ENCODE peak calls at places on chromosomes 5 and 9, in four cellular contexts. O, S, C and E are unnamed samples.

GRCh38 chr9:114314881-114315722 is 7.8 kb upstream of the ORM1 start:
- DNase-seq in C (peak), O (no peak), S (no peak), E (no peak)

GRCh38 chr5:132871459-132871858 is 2.0 kb upstream of the LEAP2 start:
- DNase-seq in S (no peak), C (no peak), O (no peak), E (no peak)

GRCh38 chr5:133977161-133977787 is 8.8 kb upstream of the C5orf15 start:
- DNase-seq in O (no peak), C (no peak), S (no peak), E (no peak)

GRCh38 chr9:76359365-76359764 is 34.9 kb downstream of the RFK start:
- DNase-seq in C (no peak), S (no peak), O (no peak), E (no peak)

GRCh38 chr9:110089681-110090370 is 118.1 kb downstream of the C9orf152 start:
- DNase-seq in C (no peak), O (no peak), S (no peak), E (peak)

GRCh38 chr5:33725846-33726245 is 165.9 kb downstream of the ADAMTS12 start:
- DNase-seq in C (no peak), O (no peak), S (no peak), E (no peak)

GRCh38 chr5:132641241-132641723 is 16.7 kb upstream of the IL13 start:
- DNase-seq in C (no peak), O (no peak), S (peak), E (no peak)

GRCh38 chr9:93231121-93231694 is 47.3 kb downstream of the WNK2 start:
- DNase-seq in O (no peak), C (no peak), S (no peak), E (peak)

GRCh38 chr9:76109953-76110352 is 219.5 kb downstream of the PCSK5 start:
- DNase-seq in S (no peak), C (no peak), O (no peak), E (peak)

GRCh38 chr9:71076096-71076495 is 45.3 kb downstream of the TRPM3 start:
- DNase-seq in S (no peak), O (no peak), C (no peak), E (no peak)

GRCh38 chr5:16741007-16741406 is 124.2 kb upstream of the RETREG1 start:
- DNase-seq in O (no peak), S (no peak), C (no peak), E (no peak)

GRCh38 chr9:97980918-97981827 is 2.0 kb upstream of the ANP32B start:
- DNase-seq in O (peak), S (no peak), C (no peak), E (no peak)

GRCh38 chr5:138824516-138824915 is 50.6 kb downstream of the LRRTM2 start:
- DNase-seq in S (no peak), O (no peak), C (peak), E (no peak)

GRCh38 chr5:116361171-116361967 is 213.3 kb downstream of the SEMA6A start:
- DNase-seq in C (peak), O (no peak), S (no peak), E (peak)

GRCh38 chr9:96022445-96023031 is 147.0 kb downstream of the ERCC6L2 start:
- DNase-seq in O (no peak), C (no peak), S (no peak), E (peak)

GRCh38 chr5:129116797-129117196 is 22.2 kb downstream of the ISOC1 start:
- DNase-seq in O (no peak), C (no peak), S (no peak), E (no peak)

GRCh38 chr9:70303268-70303667 is 44.5 kb downstream of the SMC5 start:
- DNase-seq in C (no peak), S (no peak), O (no peak), E (no peak)

GRCh38 chr5:10656176-10656830 is 92.4 kb downstream of the ANKRD33B start:
- DNase-seq in S (no peak), O (no peak), C (no peak), E (no peak)

GRCh38 chr9:4986291-4986690 is 1.2 kb downstream of the JAK2 start:
- DNase-seq in S (no peak), O (peak), C (no peak), E (peak)

GRCh38 chr9:34993502-34994428 is 4.2 kb downstream of the DNAJB5 start:
- DNase-seq in S (no peak), O (no peak), C (peak), E (no peak)

GRCh38 chr9:123234853-123235252 is 33.5 kb downstream of the STRBP start:
- DNase-seq in C (no peak), O (peak), S (peak), E (no peak)

GRCh38 chr5:134171972-134172371 is 4.8 kb downstream of the SKP1 start:
- DNase-seq in O (no peak), S (no peak), C (no peak), E (peak)

GRCh38 chr9:93549636-93550035 is 26.7 kb upstream of the PHF2 start:
- DNase-seq in S (no peak), C (no peak), O (no peak), E (peak)

GRCh38 chr5:143495823-143496275 is 92.4 kb upstream of the NR3C1 start:
- DNase-seq in O (no peak), S (no peak), C (peak), E (no peak)

GRCh38 chr5:171388816-171389168 is 1.1 kb downstream of the NPM1 start:
- DNase-seq in S (no peak), C (no peak), O (no peak), E (no peak)

GRCh38 chr9:133426011-133426410 is 3.8 kb downstream of the ADAMTS13 start:
- DNase-seq in O (no peak), C (no peak), S (no peak), E (peak)

GRCh38 chr9:128099932-128100491 is 27.5 kb downstream of the PTGES2 start:
- DNase-seq in C (no peak), O (no peak), S (no peak), E (no peak)

GRCh38 chr9:124218438-124219289 is 39.1 kb upstream of the NEK6 start:
- DNase-seq in S (peak), O (peak), C (peak), E (peak)

GRCh38 chr5:124460666-124461065 is 285.8 kb downstream of the ZNF608 start:
- DNase-seq in S (no peak), O (no peak), C (no peak), E (no peak)

GRCh38 chr5:38265546-38266179 is 7.3 kb downstream of the EGFLAM start:
- DNase-seq in O (peak), C (peak), S (peak), E (peak)

GRCh38 chr5:77935516-77936364 is 159.6 kb upstream of the TBCA start:
- DNase-seq in S (peak), O (peak), C (no peak), E (no peak)

GRCh38 chr9:89601306-89601705 is 3.5 kb upstream of the GADD45G start:
- DNase-seq in O (no peak), C (peak), S (no peak), E (no peak)

GRCh38 chr5:79236970-79237734 is 1.2 kb downstream of the JMY start:
- DNase-seq in C (peak), O (peak), S (peak), E (peak)

GRCh38 chr9:134076644-134077043 is 8.8 kb upstream of the BRD3 start:
- DNase-seq in O (no peak), C (no peak), S (no peak), E (no peak)

GRCh38 chr9:10479172-10479571 is 133.6 kb downstream of the PTPRD start:
- DNase-seq in O (no peak), C (no peak), S (no peak), E (no peak)

GRCh38 chr9:16652511-16653101 is 217.9 kb downstream of the BNC2 start:
- DNase-seq in S (no peak), C (no peak), O (no peak), E (no peak)

GRCh38 chr9:135135171-135135926 is 47.9 kb downstream of the OLFM1 start:
- DNase-seq in C (no peak), S (no peak), O (no peak), E (no peak)

GRCh38 chr5:19987594-19988345 is at the start of gene CDH18:
- DNase-seq in C (peak), S (no peak), O (no peak), E (no peak)

GRCh38 chr5:42301349-42301748 is 121.9 kb upstream of the GHR start:
- DNase-seq in S (no peak), C (no peak), O (no peak), E (no peak)

GRCh38 chr5:95858023-95858461 is 35.5 kb upstream of the GLRX start:
- DNase-seq in O (no peak), S (no peak), C (peak), E (no peak)

GRCh38 chr5:135269828-135270545 is 129.0 kb downstream of the MACROH2A1 start:
- DNase-seq in S (no peak), O (no peak), C (no peak), E (no peak)
- H3K27ac ChIP-seq in S (no peak), O (no peak), C (no peak), E (no peak)

DNA sequence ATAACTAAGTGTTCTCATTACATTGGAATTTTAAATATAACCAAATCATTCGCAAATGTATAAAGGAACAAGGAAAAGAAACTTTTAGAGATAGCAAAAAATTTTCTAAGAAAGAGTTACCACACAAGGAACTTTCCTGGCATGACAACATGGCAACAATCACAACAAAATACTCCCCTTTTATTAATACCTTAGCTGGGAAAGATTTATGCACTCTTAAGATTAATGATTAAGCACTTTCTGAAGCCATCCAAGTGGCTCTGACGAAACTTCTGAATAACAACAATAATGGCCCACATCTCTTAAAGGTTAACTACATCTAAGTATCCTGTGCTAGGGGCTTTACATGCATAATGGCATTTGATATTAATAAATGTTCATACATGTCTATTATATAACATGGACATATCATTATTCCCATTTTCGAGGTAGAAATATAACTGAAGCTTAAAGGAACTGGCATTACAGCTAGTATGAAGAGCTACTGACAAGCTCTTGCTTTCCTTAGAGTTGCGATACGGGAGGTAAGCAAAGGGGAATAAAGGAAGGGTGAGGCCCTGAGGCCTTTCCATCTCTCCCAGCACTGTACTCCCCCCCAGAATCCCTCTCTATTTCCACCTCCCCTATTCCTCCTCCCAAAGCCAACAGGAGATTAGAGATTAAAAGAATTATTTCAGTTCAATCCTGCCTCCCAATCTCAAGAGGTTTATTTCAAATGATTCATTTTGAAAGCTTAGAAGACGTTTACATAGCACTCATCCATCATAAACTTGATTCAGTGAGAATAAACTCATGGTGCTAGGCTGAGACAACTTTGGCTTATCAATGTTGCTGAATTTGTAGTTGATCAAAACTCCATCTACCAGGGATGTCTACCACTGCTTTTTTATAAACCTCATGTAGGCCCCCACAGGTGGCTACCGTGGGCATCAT is 9.7 kb downstream of the MTMR12 start:
- DNase-seq in S (no peak), O (no peak), C (no peak), E (peak)
- H3K4me3 ChIP-seq in S (no peak), O (no peak), C (no peak), E (no peak)

GRCh38 chr5:141597394-141597793 is 21.4 kb downstream of the DIAPH1 start:
- DNase-seq in S (no peak), O (peak), C (no peak), E (peak)

GRCh38 chr5:141598389-141599360 is 20.1 kb downstream of the DIAPH1 start:
- DNase-seq in C (no peak), O (no peak), S (no peak), E (no peak)

GRCh38 chr5:141597814-141598213 is 21.0 kb downstream of the DIAPH1 start:
- DNase-seq in C (no peak), O (no peak), S (no peak), E (no peak)

GRCh38 chr5:141596867-141597266 is 21.9 kb downstream of the DIAPH1 start:
- DNase-seq in O (no peak), C (no peak), S (no peak), E (no peak)
- H3K27ac ChIP-seq in O (no peak), C (no peak), S (no peak), E (no peak)

GRCh38 chr9:120568816-120569215 is 11.2 kb downstream of the CDK5RAP2 start:
- DNase-seq in S (no peak), O (no peak), C (no peak), E (no peak)

GRCh38 chr9:120569556-120569955 is 10.4 kb downstream of the CDK5RAP2 start:
- DNase-seq in S (no peak), C (no peak), O (no peak), E (no peak)

GRCh38 chr9:120567874-120568273 is 12.1 kb downstream of the CDK5RAP2 start:
- DNase-seq in S (peak), O (no peak), C (no peak), E (no peak)

GRCh38 chr9:120571443-120572257 is 8.3 kb downstream of the CDK5RAP2 start:
- DNase-seq in S (no peak), C (peak), O (no peak), E (no peak)

DNA sequence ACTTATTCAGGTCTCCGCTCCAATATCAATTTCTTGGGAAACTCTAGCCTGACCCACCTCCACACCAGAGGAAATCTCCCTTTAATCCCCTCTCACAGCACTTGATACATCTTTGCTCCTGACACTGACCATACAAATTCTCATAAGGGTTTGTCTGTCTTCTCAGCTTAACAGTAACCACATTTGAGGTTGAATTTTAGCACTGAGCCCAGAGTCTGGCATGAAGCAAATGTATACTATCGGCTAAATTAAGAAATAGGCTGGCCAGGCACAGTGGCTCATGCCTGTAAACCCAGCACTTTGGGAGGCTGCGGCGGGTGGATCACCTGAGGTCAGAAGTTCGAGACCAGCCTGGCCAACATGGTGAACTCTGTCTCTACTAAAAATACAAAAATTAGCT is 9.7 kb downstream of the CDK5RAP2 start:
- DNase-seq in C (no peak), S (no peak), O (no peak), E (no peak)
- H3K4me3 ChIP-seq in C (no peak), S (no peak), O (no peak), E (no peak)

GRCh38 chr5:58239075-58239474 is 220.8 kb downstream of the PLK2 start:
- DNase-seq in S (no peak), O (no peak), C (no peak), E (no peak)
- H3K27ac ChIP-seq in S (no peak), O (no peak), C (no peak), E (no peak)

GRCh38 chr9:130498918-130499698 is 54.3 kb downstream of the ASS1 start:
- DNase-seq in S (no peak), C (peak), O (no peak), E (peak)
- H3K4me3 ChIP-seq in S (no peak), C (no peak), O (no peak), E (no peak)